ENCODE peak calls at places on chromosome 22, in eight cellular contexts. G, U, B, L, N, V, Q and M are unnamed samples.

GRCh38 chr22:49853981-49854791 is 542 bp downstream of the ZBED4 start:
- DNase-seq in G (peak), U (peak), B (no peak), L (no peak), N (no peak), V (peak), Q (peak), M (no peak)

GRCh38 chr22:44184006-44184405 is 3.3 kb downstream of the PARVG start:
- DNase-seq in G (no peak), U (no peak), B (no peak), L (no peak), N (no peak), V (no peak), Q (no peak), M (no peak)

GRCh38 chr22:20550851-20551744 is 43.7 kb downstream of the MED15 start:
- DNase-seq in G (peak), U (peak), B (no peak), L (no peak), N (no peak), V (no peak), Q (peak), M (no peak)

GRCh38 chr22:43270314-43270908 is 72.8 kb downstream of the SCUBE1 start:
- DNase-seq in G (peak), U (peak), B (no peak), L (no peak), N (no peak), V (no peak), Q (no peak), M (no peak)

GRCh38 chr22:22123118-22123959 is 121.2 kb upstream of the VPREB1 start:
- DNase-seq in G (no peak), U (peak), B (no peak), L (no peak), N (no peak), V (no peak), Q (no peak), M (no peak)

GRCh38 chr22:24727218-24727851 is 47.2 kb downstream of the PIWIL3 start:
- DNase-seq in G (peak), U (no peak), B (peak), L (no peak), N (no peak), V (peak), Q (no peak), M (peak)

GRCh38 chr22:37742374-37743092 is 45.7 kb downstream of the TRIOBP start:
- DNase-seq in G (peak), U (no peak), B (no peak), L (no peak), N (no peak), V (no peak), Q (no peak), M (no peak)

GRCh38 chr22:39151329-39151975 is 1.0 kb downstream of the CBX7 start:
- DNase-seq in G (no peak), U (no peak), B (no peak), L (no peak), N (no peak), V (no peak), Q (no peak), M (no peak)

GRCh38 chr22:23219787-23220484 is 39.6 kb downstream of the BCR start:
- DNase-seq in G (peak), U (no peak), B (no peak), L (peak), N (no peak), V (no peak), Q (peak), M (no peak)